ENCODE peak calls at places on chromosomes 12 and 14, in seven cellular contexts. G is astrocyte, T is BE2C, J is dorsolateral prefrontal cortex, O is cardiac fibroblast, V is HFFc6, Q is GM10248. X is an unnamed sample.

GRCh38 chr12:28759334-28759733 is 389.7 kb upstream of the FAR2 start:
- DNase-seq in G (peak; percentile 34), T (no peak), J (no peak), O (peak; percentile 81), V (no peak), Q (no peak), X (no peak)

GRCh38 chr12:33588082-33588712 is 148.6 kb upstream of the SYT10 start:
- DNase-seq in G (peak; percentile 79), T (no peak), J (no peak), O (peak; percentile 96), V (peak; percentile 10), Q (no peak), X (peak; percentile 11)

GRCh38 chr14:32078030-32078793 is 1.1 kb downstream of the ARHGAP5 start:
- DNase-seq in G (peak; percentile 22), T (peak; percentile 21), J (no peak), O (peak; percentile 53), V (peak; percentile 9), Q (peak; percentile 17), X (no peak)

GRCh38 chr12:62882696-62883095 is 52.3 kb downstream of the PPM1H start:
- DNase-seq in G (no peak), T (no peak), J (no peak), O (no peak), V (no peak), Q (no peak), X (no peak)

GRCh38 chr12:84969226-84969625 is 56.6 kb upstream of the SLC6A15 start:
- DNase-seq in G (no peak), T (no peak), J (no peak), O (no peak), V (no peak), Q (no peak), X (no peak)

GRCh38 chr12:6336079-6336858 is 5.6 kb downstream of the TNFRSF1A start:
- DNase-seq in G (peak; percentile 100), T (peak; percentile 93), J (no peak), O (peak; percentile 100), V (peak; percentile 99), Q (peak; percentile 63), X (peak; percentile 63)

GRCh38 chr12:2287589-2287988 is 234.8 kb downstream of the CACNA1C start:
- DNase-seq in G (no peak), T (no peak), J (no peak), O (no peak), V (no peak), Q (no peak), X (no peak)

GRCh38 chr14:33943484-33943883 is 7.4 kb downstream of the EGLN3 start:
- DNase-seq in G (no peak), T (no peak), J (no peak), O (no peak), V (no peak), Q (no peak), X (no peak)

GRCh38 chr14:94027566-94028449 is 1.7 kb downstream of the OTUB2 start:
- DNase-seq in G (no peak), T (no peak), J (no peak), O (no peak), V (no peak), Q (no peak), X (no peak)

GRCh38 chr14:104224516-104225281 is 86.3 kb downstream of the KIF26A start:
- DNase-seq in G (no peak), T (peak; percentile 42), J (peak; percentile 42), O (no peak), V (no peak), Q (peak; percentile 52), X (peak; percentile 78)

GRCh38 chr12:88325076-88325827 is 183.1 kb downstream of the TMTC3 start:
- DNase-seq in G (peak; percentile 97), T (no peak), J (no peak), O (peak; percentile 95), V (peak; percentile 91), Q (no peak), X (no peak)

GRCh38 chr12:119936705-119937323 is 52.2 kb upstream of the BICDL1 start:
- DNase-seq in G (no peak), T (no peak), J (no peak), O (no peak), V (no peak), Q (no peak), X (no peak)

GRCh38 chr14:50714452-50715073 is 46.5 kb upstream of the SAV1 start:
- DNase-seq in G (peak; percentile 16), T (no peak), J (no peak), O (peak; percentile 69), V (peak; percentile 45), Q (peak; percentile 59), X (peak; percentile 61)

GRCh38 chr14:93332032-93332852 is 594 bp downstream of the BTBD7 start:
- DNase-seq in G (peak; percentile 25), T (peak; percentile 75), J (no peak), O (peak; percentile 36), V (peak; percentile 9), Q (peak; percentile 77), X (peak; percentile 77)

GRCh38 chr12:43294147-43294546 is 257.9 kb downstream of the ADAMTS20 start:
- DNase-seq in G (no peak), T (no peak), J (no peak), O (no peak), V (no peak), Q (no peak), X (no peak)

GRCh38 chr14:52769889-52770288 is 21.5 kb downstream of the GNPNAT1 start:
- DNase-seq in G (no peak), T (no peak), J (no peak), O (peak; percentile 62), V (no peak), Q (no peak), X (no peak)

GRCh38 chr14:68546839-68547238 is 246.0 kb downstream of the ZFP36L1 start:
- DNase-seq in G (peak; percentile 87), T (no peak), J (no peak), O (peak; percentile 94), V (peak; percentile 86), Q (no peak), X (no peak)

GRCh38 chr14:89236846-89237245 is 180.2 kb downstream of the FOXN3 start:
- DNase-seq in G (no peak), T (no peak), J (no peak), O (peak; percentile 13), V (no peak), Q (no peak), X (no peak)

GRCh38 chr14:87944987-87945604 is 47.9 kb downstream of the GALC start:
- DNase-seq in G (peak; percentile 28), T (no peak), J (no peak), O (peak; percentile 80), V (peak; percentile 26), Q (peak; percentile 5), X (no peak)

GRCh38 chr12:23729354-23729753 is 220.1 kb downstream of the SOX5 start:
- DNase-seq in G (peak; percentile 35), T (no peak), J (no peak), O (peak; percentile 36), V (no peak), Q (no peak), X (no peak)

GRCh38 chr14:20624495-20625070 is 16.9 kb downstream of the OR6S1 start:
- DNase-seq in G (peak; percentile 52), T (peak; percentile 60), J (no peak), O (peak; percentile 85), V (no peak), Q (peak; percentile 56), X (peak; percentile 55)

GRCh38 chr14:26538176-26538575 is 59.7 kb downstream of the NOVA1 start:
- DNase-seq in G (no peak), T (no peak), J (no peak), O (no peak), V (no peak), Q (no peak), X (no peak)

GRCh38 chr12:42119085-42119633 is 25.5 kb downstream of the GXYLT1 start:
- DNase-seq in G (peak; percentile 82), T (no peak), J (no peak), O (peak; percentile 83), V (peak; percentile 74), Q (no peak), X (no peak)

GRCh38 chr12:90979936-90980335 is 24.8 kb downstream of the EPYC start:
- DNase-seq in G (no peak), T (no peak), J (no peak), O (no peak), V (no peak), Q (no peak), X (no peak)

GRCh38 chr14:60668431-60669112 is 19.3 kb upstream of the SIX1 start:
- DNase-seq in G (no peak), T (no peak), J (no peak), O (peak; percentile 16), V (no peak), Q (no peak), X (no peak)

GRCh38 chr14:60662987-60663386 is 13.7 kb upstream of the SIX1 start:
- DNase-seq in G (no peak), T (no peak), J (no peak), O (no peak), V (no peak), Q (no peak), X (no peak)

GRCh38 chr14:60670994-60671393 is 21.7 kb upstream of the SIX1 start:
- DNase-seq in G (no peak), T (no peak), J (no peak), O (no peak), V (no peak), Q (no peak), X (no peak)

GRCh38 chr14:60665178-60665555 is 15.9 kb upstream of the SIX1 start:
- DNase-seq in G (no peak), T (no peak), J (no peak), O (no peak), V (no peak), Q (no peak), X (no peak)
- TF ChIP-seq CTCF in G (no peak), T (no peak), J (no peak), O (no peak), V (no peak), Q (no peak), X (no peak)

GRCh38 chr12:104064842-104065441 is 611 bp downstream of the HCFC2 start:
- DNase-seq in G (no peak), T (peak; percentile 21), J (no peak), O (peak; percentile 24), V (no peak), Q (peak; percentile 21), X (peak; percentile 34)
- TF ChIP-seq CTCF in G (no peak), T (no peak), J (no peak), O (no peak), V (no peak), Q (no peak), X (no peak)

DNA sequence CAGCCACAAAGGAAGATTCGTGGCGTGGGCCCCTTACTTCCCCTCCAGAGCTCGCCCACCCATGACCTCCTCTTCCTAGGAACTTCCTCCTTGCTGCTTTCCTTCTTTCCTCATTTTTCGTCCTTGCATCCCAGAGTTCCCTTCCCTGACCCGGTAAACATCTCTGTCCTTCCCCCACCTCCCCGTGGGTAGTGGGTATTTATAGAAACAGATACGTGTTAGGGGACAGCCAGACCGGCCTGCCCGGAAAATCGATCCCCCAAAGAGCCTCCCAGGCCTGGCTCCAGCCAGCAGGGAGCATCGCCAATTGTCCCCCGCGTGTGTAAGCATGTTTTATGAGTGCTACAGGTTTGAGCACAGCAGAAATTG is 1.6 kb downstream of the DYRK2 start:
- DNase-seq in G (no peak), T (no peak), J (no peak), O (no peak), V (no peak), Q (peak; percentile 35), X (peak; percentile 41)
- TF ChIP-seq CTCF in G (no peak), T (no peak), J (no peak), O (no peak), V (no peak), Q (no peak), X (no peak)

DNA sequence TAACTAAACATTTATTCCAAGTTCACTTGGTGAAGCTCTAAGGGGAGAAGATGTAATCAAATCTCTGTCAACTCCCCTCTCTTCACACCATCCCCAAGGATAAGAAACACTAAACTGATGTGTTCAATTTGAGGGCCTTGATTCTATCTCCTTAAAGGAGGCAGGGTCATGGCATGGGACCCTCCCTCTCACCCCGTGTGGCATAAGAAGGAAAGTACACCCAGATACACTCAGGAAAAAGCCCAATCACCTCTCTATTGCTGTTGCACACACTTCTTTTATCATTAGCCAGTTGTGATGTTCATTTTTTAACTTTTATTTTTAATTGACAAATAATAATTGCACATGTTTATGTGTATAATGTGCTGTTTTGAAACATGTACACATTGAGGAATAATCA is 35.1 kb downstream of the WASHC3 start:
- DNase-seq in G (no peak), T (no peak), J (no peak), O (no peak), V (no peak), Q (no peak), X (no peak)
- TF ChIP-seq CTCF in G (no peak), T (peak; percentile 20), J (no peak), O (no peak), V (peak; percentile 24), Q (no peak), X (no peak)

X was measured in GM13976.